ENCODE peak calls at places on chromosomes 5 and 9, in four cellular contexts. I is GM12878, W is HEK293T, M is SK-N-SH. Q is an unnamed sample.

GRCh38 chr5:115068239-115069086 is 101.2 kb downstream of the TRIM36 start:
- DNase-seq in I (peak; percentile 57), W (no peak), M (no peak), Q (peak; percentile 73)

GRCh38 chr9:135363556-135363955 is 116.0 kb upstream of the PPP1R26 start:
- DNase-seq in I (no peak), W (no peak), M (no peak), Q (no peak)

GRCh38 chr5:124341066-124341943 is 405.1 kb downstream of the ZNF608 start:
- DNase-seq in I (no peak), W (no peak), M (no peak), Q (no peak)

GRCh38 chr5:9698849-9699240 is 68.7 kb upstream of the TAS2R1 start:
- DNase-seq in I (no peak), W (no peak), M (no peak), Q (no peak)

GRCh38 chr5:171316258-171317121 is 7.4 kb downstream of the TLX3 start:
- DNase-seq in I (no peak), W (no peak), M (no peak), Q (no peak)

GRCh38 chr5:16889203-16889971 is 46.7 kb downstream of the MYO10 start:
- DNase-seq in I (no peak), W (peak; percentile 57), M (no peak), Q (no peak)

GRCh38 chr5:128091579-128091978 is 8.0 kb downstream of the SLC12A2 start:
- DNase-seq in I (no peak), W (no peak), M (no peak), Q (no peak)

GRCh38 chr5:51889703-51890102 is 506.5 kb downstream of the ISL1 start:
- DNase-seq in I (no peak), W (no peak), M (peak; percentile 12), Q (no peak)

GRCh38 chr5:54347221-54347865 is 37.0 kb upstream of the ARL15 start:
- DNase-seq in I (no peak), W (no peak), M (no peak), Q (no peak)

GRCh38 chr5:74034738-74035137 is 408.7 kb downstream of the ARHGEF28 start:
- DNase-seq in I (no peak), W (no peak), M (no peak), Q (no peak)

GRCh38 chr5:157025093-157025698 is 33.7 kb downstream of the HAVCR1 start:
- DNase-seq in I (peak; percentile 38), W (no peak), M (no peak), Q (no peak)

GRCh38 chr9:100700689-100701318 is 122.9 kb downstream of the CAVIN4 start:
- DNase-seq in I (no peak), W (no peak), M (peak; percentile 23), Q (peak; percentile 27)

GRCh38 chr9:108225371-108225905 is 630.3 kb downstream of the ACTL7B start:
- DNase-seq in I (no peak), W (no peak), M (no peak), Q (no peak)

GRCh38 chr5:142097681-142098080 is 10.9 kb upstream of the NDFIP1 start:
- DNase-seq in I (no peak), W (no peak), M (no peak), Q (no peak)

GRCh38 chr9:134957165-134957944 is 39.6 kb upstream of the FCN1 start:
- DNase-seq in I (no peak), W (no peak), M (no peak), Q (no peak)

GRCh38 chr9:130987738-130988399 is 21.1 kb upstream of the LAMC3 start:
- DNase-seq in I (no peak), W (no peak), M (no peak), Q (no peak)

GRCh38 chr9:111362526-111362925 is 32.5 kb upstream of the OR2K2 start:
- DNase-seq in I (no peak), W (no peak), M (no peak), Q (no peak)

GRCh38 chr9:118108971-118109370 is 404.8 kb downstream of the TLR4 start:
- DNase-seq in I (no peak), W (no peak), M (no peak), Q (no peak)

GRCh38 chr9:35179347-35180271 is 17.8 kb downstream of the UNC13B start:
- DNase-seq in I (no peak), W (no peak), M (no peak), Q (no peak)

GRCh38 chr5:91339053-91339710 is 43.9 kb downstream of the ARRDC3 start:
- DNase-seq in I (no peak), W (no peak), M (no peak), Q (no peak)

GRCh38 chr9:33288828-33289483 is 1.4 kb upstream of the NFX1 start:
- DNase-seq in I (no peak), W (no peak), M (no peak), Q (no peak)

GRCh38 chr5:139014726-139015125 is 139.6 kb upstream of the LRRTM2 start:
- DNase-seq in I (no peak), W (no peak), M (no peak), Q (no peak)

GRCh38 chr9:127022913-127023665 is 99.3 kb downstream of the ANGPTL2 start:
- DNase-seq in I (no peak), W (no peak), M (no peak), Q (no peak)

GRCh38 chr9:132670816-132671371 is 630 bp downstream of the GTF3C4 start:
- DNase-seq in I (no peak), W (peak; percentile 46), M (peak; percentile 70), Q (no peak)

GRCh38 chr5:67510204-67510603 is 313.6 kb upstream of the CD180 start:
- DNase-seq in I (no peak), W (no peak), M (no peak), Q (no peak)

DNA sequence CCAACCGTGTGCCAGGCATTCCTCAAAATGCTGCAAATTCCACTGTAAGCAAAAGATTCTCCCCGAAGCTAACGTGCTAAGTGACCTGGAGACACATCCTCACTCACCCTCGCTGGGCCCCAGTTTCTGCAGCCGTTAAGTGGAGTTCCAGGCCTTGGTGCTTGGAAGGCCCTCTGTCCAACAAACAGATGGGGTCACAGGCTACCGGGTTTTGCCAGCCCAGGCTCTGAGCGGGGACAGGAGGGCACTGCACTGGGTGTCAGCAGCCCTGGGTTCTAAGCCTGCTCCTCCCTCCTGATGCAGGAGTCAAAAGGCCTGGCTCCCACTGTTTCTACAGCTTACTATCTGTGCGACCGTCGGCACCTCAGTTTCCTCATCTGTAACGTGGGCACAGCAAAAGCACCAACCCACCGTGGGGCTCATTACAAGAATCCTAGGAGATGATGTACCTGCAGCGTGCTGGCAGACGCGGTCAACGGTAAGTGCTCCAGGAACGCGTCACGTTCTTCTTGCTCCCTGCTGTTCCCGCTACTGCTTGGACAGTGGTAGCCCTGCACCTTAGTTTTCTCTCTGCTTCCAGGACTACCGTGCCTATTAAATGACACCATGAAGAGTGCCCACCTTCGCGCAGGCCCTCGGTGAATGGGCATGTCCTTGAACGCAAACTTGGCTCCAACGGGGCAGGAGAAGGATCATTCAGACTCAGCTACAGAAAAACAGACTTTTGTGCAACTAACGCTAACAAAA is 84.8 kb downstream of the ADAMTS2 start:
- DNase-seq in I (no peak), W (no peak), M (peak; percentile 19), Q (no peak)
- TF ChIP-seq FOXM1 in I (no peak), W (no peak), M (no peak), Q (no peak)

GRCh38 chr5:80368666-80369270 is 39.1 kb upstream of the ZFYVE16 start:
- DNase-seq in I (no peak), W (no peak), M (no peak), Q (no peak)

GRCh38 chr5:80370394-80370793 is 37.5 kb upstream of the ZFYVE16 start:
- DNase-seq in I (no peak), W (no peak), M (no peak), Q (no peak)

GRCh38 chr5:80364892-80365291 is 43.0 kb upstream of the ZFYVE16 start:
- DNase-seq in I (no peak), W (no peak), M (no peak), Q (no peak)

GRCh38 chr5:80372780-80373179 is 35.1 kb upstream of the ZFYVE16 start:
- DNase-seq in I (no peak), W (no peak), M (no peak), Q (no peak)

GRCh38 chr5:80369521-80369920 is 38.3 kb upstream of the ZFYVE16 start:
- DNase-seq in I (no peak), W (no peak), M (no peak), Q (no peak)
- TF ChIP-seq FOXM1 in I (no peak), W (no peak), M (no peak), Q (no peak)

GRCh38 chr5:143186623-143187022 is 216.9 kb downstream of the NR3C1 start:
- DNase-seq in I (no peak), W (no peak), M (no peak), Q (no peak)

GRCh38 chr5:143188083-143188482 is 215.4 kb downstream of the NR3C1 start:
- DNase-seq in I (no peak), W (no peak), M (no peak), Q (no peak)

GRCh38 chr5:143190260-143190810 is 213.2 kb downstream of the NR3C1 start:
- DNase-seq in I (no peak), W (no peak), M (no peak), Q (no peak)

GRCh38 chr5:143188692-143189091 is 214.8 kb downstream of the NR3C1 start:
- DNase-seq in I (no peak), W (no peak), M (no peak), Q (no peak)

DNA sequence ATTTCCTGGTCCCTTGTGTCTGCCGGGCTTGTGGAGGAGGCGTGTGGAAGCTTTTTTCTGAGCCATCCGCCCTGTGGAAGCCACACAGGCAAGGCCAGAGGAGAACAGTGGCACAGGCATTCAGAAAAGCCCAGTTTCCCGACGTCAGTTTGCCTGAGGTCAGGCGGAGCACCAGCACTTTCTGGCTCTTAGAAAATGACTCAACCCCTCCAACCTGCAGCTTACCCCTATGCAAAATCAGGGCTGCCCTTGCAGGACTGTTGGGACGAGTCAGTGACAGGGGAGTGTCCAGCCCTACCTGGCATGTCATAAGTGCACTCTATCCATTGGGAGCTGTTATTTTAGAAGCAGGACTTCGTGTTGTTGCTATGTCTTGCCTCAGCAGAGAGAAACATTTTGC is 216.0 kb downstream of the NR3C1 start:
- DNase-seq in I (no peak), W (no peak), M (no peak), Q (no peak)
- TF ChIP-seq FOXM1 in I (no peak), W (no peak), M (no peak), Q (no peak)

GRCh38 chr5:56426658-56427057 is 193.5 kb upstream of the ANKRD55 start:
- DNase-seq in I (no peak), W (no peak), M (no peak), Q (no peak)
- TF ChIP-seq FOXM1 in I (no peak), W (no peak), M (no peak), Q (no peak)

GRCh38 chr9:27157736-27158135 is 48.7 kb downstream of the TEK start:
- DNase-seq in I (no peak), W (no peak), M (no peak), Q (no peak)

GRCh38 chr9:27160636-27161035 is 51.6 kb downstream of the TEK start:
- DNase-seq in I (no peak), W (no peak), M (no peak), Q (no peak)

GRCh38 chr9:27165670-27166069 is 56.6 kb downstream of the TEK start:
- DNase-seq in I (no peak), W (peak; percentile 44), M (no peak), Q (peak; percentile 7)

GRCh38 chr9:27165067-27165466 is 56.0 kb downstream of the TEK start:
- DNase-seq in I (no peak), W (no peak), M (no peak), Q (no peak)

GRCh38 chr9:27162045-27162444 is 53.0 kb downstream of the TEK start:
- DNase-seq in I (no peak), W (no peak), M (no peak), Q (no peak)
- TF ChIP-seq FOXM1 in I (no peak), W (no peak), M (no peak), Q (no peak)

Q was measured in HepG2.